ENCODE peak calls at places on chromosomes 11 and 22, in four cellular contexts. H is CD8-positive, alpha-beta T cell; K is mammary epithelial cell; N is tibial artery. D is an unnamed sample.

GRCh38 chr11:118627566-118627965 is 20.2 kb downstream of the PHLDB1 start:
- DNase-seq in H (no peak), K (no peak), N (no peak), D (no peak)

GRCh38 chr11:96358321-96358720 is 15.3 kb upstream of the MAML2 start:
- DNase-seq in H (no peak), K (no peak), N (no peak), D (no peak)

GRCh38 chr11:17371614-17372013 is 16.8 kb downstream of the KCNJ11 start:
- DNase-seq in H (no peak), K (peak; percentile 44), N (no peak), D (peak; percentile 64)

GRCh38 chr11:120134931-120135228 is 3.0 kb downstream of the TRIM29 start:
- DNase-seq in H (no peak), K (no peak), N (peak; percentile 11), D (no peak)

GRCh38 chr11:61737636-61738386 is 14.6 kb upstream of the MYRF start:
- DNase-seq in H (no peak), K (no peak), N (no peak), D (no peak)

GRCh38 chr11:33383920-33384209 is 126.7 kb downstream of the HIPK3 start:
- DNase-seq in H (no peak), K (no peak), N (no peak), D (no peak)

GRCh38 chr11:44589301-44589700 is 23.8 kb downstream of the CD82 start:
- DNase-seq in H (no peak), K (no peak), N (no peak), D (peak; percentile 95)

GRCh38 chr11:84906995-84907394 is 720.1 kb downstream of the DLG2 start:
- DNase-seq in H (no peak), K (peak; percentile 23), N (no peak), D (no peak)

GRCh38 chr22:29060251-29060650 is 1.4 kb downstream of the C22orf31 start:
- DNase-seq in H (no peak), K (no peak), N (no peak), D (no peak)

DNA sequence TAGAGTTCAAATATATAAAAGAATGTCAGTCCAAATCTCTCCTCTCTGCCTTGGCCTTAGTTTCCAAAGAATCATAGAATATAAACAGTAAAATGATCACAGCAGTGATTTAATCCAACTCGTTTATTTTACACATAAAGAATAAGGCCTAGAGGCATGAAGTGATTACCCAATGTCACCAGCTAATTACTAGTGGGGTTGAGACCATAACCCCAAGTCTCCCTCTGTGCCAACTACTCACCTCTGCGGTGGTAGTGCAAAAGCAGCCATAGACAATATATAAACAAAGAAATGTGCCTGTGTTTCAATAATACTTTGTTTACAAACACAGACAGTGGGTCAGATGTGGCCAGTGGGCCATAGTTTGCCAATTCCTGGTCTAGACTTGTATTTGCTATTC is 96.6 kb upstream of the FAT3 start:
- DNase-seq in H (no peak), K (no peak), N (no peak), D (no peak)
- H3K4me3 ChIP-seq in H (no peak overlapping the region), K (no peak overlapping the region), N (no peak overlapping the region), D (no peak overlapping the region)

GRCh38 chr11:73734996-73735395 is 25.9 kb downstream of the RAB6A start:
- DNase-seq in H (no peak), K (peak; percentile 8), N (no peak), D (peak; percentile 44)

GRCh38 chr11:73726825-73727224 is 34.0 kb downstream of the RAB6A start:
- DNase-seq in H (no peak), K (no peak), N (no peak), D (no peak)

GRCh38 chr11:73728000-73728399 is 32.9 kb downstream of the RAB6A start:
- DNase-seq in H (no peak), K (no peak), N (no peak), D (no peak)

GRCh38 chr11:73729594-73730206 is 31.2 kb downstream of the RAB6A start:
- DNase-seq in H (no peak), K (no peak), N (no peak), D (no peak)
- TF ChIP-seq CTCF in H (peak; percentile 47), K (peak; percentile 51), N (no peak), D (peak; percentile 55)

GRCh38 chr11:122721201-122721963 is 65.9 kb downstream of the UBASH3B start:
- DNase-seq in H (no peak), K (no peak), N (no peak), D (peak; percentile 81)

GRCh38 chr11:122723106-122723505 is 67.6 kb downstream of the UBASH3B start:
- DNase-seq in H (no peak), K (no peak), N (no peak), D (no peak)

GRCh38 chr11:122723576-122723975 is 68.1 kb downstream of the UBASH3B start:
- DNase-seq in H (no peak), K (no peak), N (no peak), D (no peak)

GRCh38 chr11:122721964-122722266 is 66.4 kb downstream of the UBASH3B start:
- DNase-seq in H (no peak), K (peak; percentile 83), N (no peak), D (peak; percentile 95)

GRCh38 chr11:122720482-122720881 is 65.0 kb downstream of the UBASH3B start:
- DNase-seq in H (no peak), K (peak; percentile 73), N (no peak), D (peak; percentile 46)
- H3K4me3 ChIP-seq in H (no peak overlapping the region), K (no peak overlapping the region), N (no peak overlapping the region), D (no peak overlapping the region)

GRCh38 chr11:12066799-12067508 is 43.4 kb upstream of the MICAL2 start:
- DNase-seq in H (no peak), K (peak; percentile 49), N (peak; percentile 36), D (peak; percentile 97)

GRCh38 chr11:12071574-12071973 is 38.8 kb upstream of the MICAL2 start:
- DNase-seq in H (no peak), K (no peak), N (no peak), D (no peak)

GRCh38 chr11:12073436-12073835 is 37.0 kb upstream of the MICAL2 start:
- DNase-seq in H (no peak), K (no peak), N (no peak), D (no peak)

GRCh38 chr11:12069053-12069676 is 41.2 kb upstream of the MICAL2 start:
- DNase-seq in H (no peak), K (no peak), N (no peak), D (no peak)

GRCh38 chr11:12070446-12071267 is 39.7 kb upstream of the MICAL2 start:
- DNase-seq in H (no peak), K (no peak), N (no peak), D (peak; percentile 69)
- TF ChIP-seq CTCF in H (no peak), K (no peak), N (no peak), D (no peak)

GRCh38 chr11:93738647-93739081 is 2.6 kb downstream of the TAF1D start:
- DNase-seq in H (no peak), K (peak; percentile 41), N (no peak), D (no peak)
- H3K4me3 ChIP-seq in H (peak overlapping the region; percentile 81), K (peak overlapping the region; percentile 74), N (peak overlapping the region; percentile 22), D (peak overlapping the region; percentile 98)